ENCODE peak calls at places on chromosome 4, in seven cellular contexts. Z is stomach, V is ovary, I is adrenal gland, G is spleen, X is esophagus muscularis mucosa, C is testis. U is an unnamed sample.

GRCh38 chr4:15469402-15470148 is at the start of gene CC2D2A:
- DNase-seq in Z (no peak), V (no peak), I (peak; percentile 22), G (no peak), X (peak; percentile 53), C (peak; percentile 38), U (no peak)

GRCh38 chr4:1850276-1850675 is 5.7 kb downstream of the LETM1 start:
- DNase-seq in Z (no peak), V (no peak), I (no peak), G (no peak), X (no peak), C (no peak), U (no peak)

GRCh38 chr4:98148856-98149255 is 5.6 kb upstream of the STPG2 start:
- DNase-seq in Z (no peak), V (no peak), I (no peak), G (no peak), X (no peak), C (no peak), U (no peak)

GRCh38 chr4:150244600-150244999 is 166.4 kb downstream of the DCLK2 start:
- DNase-seq in Z (no peak), V (no peak), I (no peak), G (no peak), X (no peak), C (no peak), U (no peak)

GRCh38 chr4:168558587-168558986 is 61.7 kb downstream of the PALLD start:
- DNase-seq in Z (no peak), V (no peak), I (no peak), G (no peak), X (no peak), C (no peak), U (no peak)

GRCh38 chr4:23368081-23368697 is 521.7 kb downstream of the PPARGC1A start:
- DNase-seq in Z (peak; percentile 33), V (no peak), I (no peak), G (no peak), X (no peak), C (peak; percentile 61), U (no peak)

GRCh38 chr4:183588169-183588675 is 70.8 kb downstream of the RWDD4 start:
- DNase-seq in Z (no peak), V (peak; percentile 47), I (no peak), G (no peak), X (peak; percentile 85), C (peak; percentile 68), U (no peak)

GRCh38 chr4:111943796-111944203 is 201.5 kb upstream of the FAM241A start:
- DNase-seq in Z (peak; percentile 48), V (no peak), I (peak; percentile 15), G (peak; percentile 54), X (no peak), C (peak; percentile 19), U (no peak)

GRCh38 chr4:75254745-75255144 is 259.5 kb downstream of the RCHY1 start:
- DNase-seq in Z (no peak), V (no peak), I (no peak), G (no peak), X (no peak), C (no peak), U (no peak)

GRCh38 chr4:107760281-107760947 is 40.4 kb upstream of the PAPSS1 start:
- DNase-seq in Z (peak; percentile 68), V (no peak), I (no peak), G (no peak), X (no peak), C (no peak), U (no peak)

GRCh38 chr4:29058519-29058918 is 1661.7 kb upstream of the PCDH7 start:
- DNase-seq in Z (no peak), V (no peak), I (no peak), G (no peak), X (no peak), C (no peak), U (no peak)

GRCh38 chr4:1234296-1234695 is 14.6 kb downstream of the CTBP1 start:
- DNase-seq in Z (no peak), V (no peak), I (no peak), G (peak; percentile 36), X (no peak), C (no peak), U (no peak)

GRCh38 chr4:123288309-123289025 is 108.1 kb upstream of the SPRY1 start:
- DNase-seq in Z (no peak), V (no peak), I (no peak), G (no peak), X (no peak), C (no peak), U (no peak)

GRCh38 chr4:76687730-76688441 is 210.1 kb downstream of the SOWAHB start:
- DNase-seq in Z (no peak), V (no peak), I (no peak), G (no peak), X (no peak), C (no peak), U (no peak)

GRCh38 chr4:76690091-76690905 is 207.6 kb downstream of the SOWAHB start:
- DNase-seq in Z (peak; percentile 63), V (no peak), I (no peak), G (no peak), X (no peak), C (no peak), U (no peak)

GRCh38 chr4:76690906-76691275 is 207.1 kb downstream of the SOWAHB start:
- DNase-seq in Z (no peak), V (no peak), I (no peak), G (no peak), X (no peak), C (no peak), U (no peak)

GRCh38 chr4:76688737-76689078 is 209.2 kb downstream of the SOWAHB start:
- DNase-seq in Z (no peak), V (no peak), I (no peak), G (no peak), X (no peak), C (no peak), U (no peak)

GRCh38 chr4:76689079-76689817 is 208.7 kb downstream of the SOWAHB start:
- DNase-seq in Z (peak; percentile 68), V (peak; percentile 30), I (peak; percentile 39), G (peak; percentile 78), X (no peak), C (peak; percentile 38), U (no peak)
- TF ChIP-seq POLR2A in Z (no peak), V (no peak), I (no peak), G (no peak), X (no peak), C (no peak), U (no peak)

GRCh38 chr4:48341776-48342558 is 638 bp downstream of the SLAIN2 start:
- DNase-seq in Z (peak; percentile 55), V (peak; percentile 52), I (peak; percentile 61), G (peak; percentile 95), X (no peak), C (peak; percentile 45), U (peak; percentile 91)
- TF ChIP-seq POLR2A in Z (no peak), V (no peak), I (no peak), G (no peak), X (no peak), C (no peak), U (no peak)

DNA sequence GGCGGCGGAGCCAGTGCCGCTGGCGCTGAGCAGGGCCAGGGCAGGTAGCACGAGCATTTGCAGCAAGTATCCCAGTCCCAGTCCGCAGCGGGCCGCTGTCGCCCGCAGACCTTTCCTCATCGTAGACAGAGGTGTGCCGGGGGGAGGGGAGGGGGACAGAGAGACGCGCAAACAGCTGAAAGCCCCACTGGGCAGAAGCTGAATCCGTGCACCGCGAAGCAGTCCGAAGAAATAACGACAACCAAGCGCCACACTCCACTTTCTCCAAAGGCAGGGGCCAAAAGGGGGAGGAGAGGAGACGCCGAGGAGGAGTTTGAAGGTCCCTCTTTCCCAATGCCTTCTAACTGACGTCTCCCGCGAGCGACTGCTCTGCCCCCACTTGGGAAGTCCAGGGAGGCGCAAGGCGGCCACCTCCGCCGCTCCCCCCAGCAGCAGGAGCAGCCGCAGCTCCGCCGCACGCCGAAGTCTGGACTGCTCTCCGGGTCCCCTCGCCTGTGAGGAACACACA is at the start of gene UNC5C:
- DNase-seq in Z (peak; percentile 36), V (peak; percentile 88), I (peak; percentile 84), G (peak; percentile 83), X (no peak), C (peak; percentile 89), U (no peak)
- TF ChIP-seq POLR2A in Z (no peak), V (peak; percentile 86), I (peak; percentile 75), G (no peak), X (no peak), C (peak; percentile 28), U (no peak)

DNA sequence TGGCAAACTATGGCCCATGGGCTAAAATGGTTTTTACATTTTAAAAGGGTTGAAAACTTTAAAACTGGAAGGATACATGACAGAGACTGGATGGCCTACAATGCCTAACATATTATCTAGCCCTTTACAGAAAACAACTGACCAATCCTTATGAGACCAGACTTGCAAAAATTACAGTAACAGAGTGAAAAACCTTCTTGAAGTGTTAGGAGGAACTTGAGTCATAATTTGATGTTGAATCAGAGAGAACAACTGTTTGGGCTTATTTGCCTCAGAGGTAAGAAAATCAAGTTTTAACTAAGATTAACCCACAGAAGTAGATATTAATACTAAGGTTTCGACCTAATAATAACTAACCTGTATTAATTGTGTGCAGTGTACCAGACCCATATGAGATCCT is 12.4 kb upstream of the NAP1L5 start:
- DNase-seq in Z (no peak), V (no peak), I (no peak), G (no peak), X (no peak), C (no peak), U (no peak)
- TF ChIP-seq POLR2A in Z (no peak), V (no peak), I (no peak), G (no peak), X (no peak), C (no peak), U (no peak)

U was measured in vagina.